ENCODE peak calls at places on chromosomes 1 and 21, in eight cellular contexts. O is SK-N-SH, Y is neural progenitor cell, C is GM23248, D is MM.1S, X is PC-3, E is OCI-LY7, H is GM23338. R is an unnamed sample.

GRCh38 chr1:181398544-181398943 is 84.8 kb upstream of the CACNA1E start:
- DNase-seq in O (no peak), Y (no peak), C (no peak), D (peak; percentile 64), X (no peak), E (no peak), H (no peak), R (no peak)

GRCh38 chr21:36323032-36323431 is 3.0 kb downstream of the MORC3 start:
- DNase-seq in O (no peak), Y (no peak), C (peak; percentile 53), D (no peak), X (peak; percentile 36), E (no peak), H (no peak), R (no peak)

GRCh38 chr1:45337630-45338320 is 2.2 kb upstream of the TOE1 start:
- DNase-seq in O (no peak), Y (no peak), C (no peak), D (no peak), X (peak; percentile 57), E (no peak), H (no peak), R (no peak)

GRCh38 chr1:90295534-90295933 is 300.6 kb downstream of the ZNF326 start:
- DNase-seq in O (no peak), Y (no peak), C (no peak), D (no peak), X (no peak), E (no peak), H (no peak), R (no peak)

GRCh38 chr1:151158311-151158710 is 1.9 kb downstream of the TNFAIP8L2 start:
- DNase-seq in O (no peak), Y (no peak), C (no peak), D (no peak), X (no peak), E (no peak), H (no peak), R (no peak)

GRCh38 chr1:9629445-9630201 is 21.9 kb upstream of the PIK3CD start:
- DNase-seq in O (no peak), Y (no peak), C (no peak), D (no peak), X (no peak), E (peak; percentile 69), H (no peak), R (no peak)

GRCh38 chr1:47578026-47578861 is 140.4 kb downstream of the FOXD2 start:
- DNase-seq in O (peak; percentile 58), Y (no peak), C (no peak), D (no peak), X (peak; percentile 18), E (no peak), H (peak; percentile 17), R (peak; percentile 66)

GRCh38 chr1:199336745-199337640 is 690.5 kb upstream of the NR5A2 start:
- DNase-seq in O (no peak), Y (peak; percentile 16), C (no peak), D (no peak), X (no peak), E (no peak), H (peak; percentile 46), R (no peak)

GRCh38 chr1:89381617-89382016 is 17.8 kb downstream of the GBP6 start:
- DNase-seq in O (no peak), Y (no peak), C (no peak), D (no peak), X (no peak), E (no peak), H (peak; percentile 3), R (no peak)

GRCh38 chr1:34872133-34872503 is 12.6 kb upstream of the SMIM12 start:
- DNase-seq in O (no peak), Y (no peak), C (no peak), D (no peak), X (no peak), E (no peak), H (no peak), R (no peak)

GRCh38 chr1:200670215-200671118 is 760 bp upstream of the DDX59 start:
- DNase-seq in O (peak; percentile 57), Y (peak; percentile 36), C (peak; percentile 74), D (peak; percentile 62), X (no peak), E (peak; percentile 58), H (peak; percentile 49), R (peak; percentile 59)

GRCh38 chr1:200364831-200365230 is 45.0 kb downstream of the ZNF281 start:
- DNase-seq in O (no peak), Y (no peak), C (peak; percentile 81), D (no peak), X (peak; percentile 83), E (no peak), H (peak; percentile 89), R (no peak)

GRCh38 chr1:118788372-118788955 is 199.7 kb downstream of the TBX15 start:
- DNase-seq in O (no peak), Y (no peak), C (peak; percentile 83), D (no peak), X (peak; percentile 73), E (no peak), H (no peak), R (peak; percentile 7)

GRCh38 chr1:247551716-247552115 is 2.8 kb downstream of the GCSAML start:
- DNase-seq in O (no peak), Y (no peak), C (peak; percentile 23), D (no peak), X (peak; percentile 71), E (no peak), H (no peak), R (peak; percentile 45)

GRCh38 chr1:169113613-169114119 is 7.2 kb downstream of the ATP1B1 start:
- DNase-seq in O (no peak), Y (no peak), C (peak; percentile 90), D (no peak), X (peak; percentile 98), E (peak; percentile 70), H (peak; percentile 65), R (no peak)

GRCh38 chr1:54246097-54246721 is 46.2 kb downstream of the MRPL37 start:
- DNase-seq in O (no peak), Y (peak; percentile 51), C (no peak), D (no peak), X (no peak), E (no peak), H (no peak), R (no peak)

GRCh38 chr1:84772428-84772943 is 82.2 kb upstream of the SSX2IP start:
- DNase-seq in O (peak; percentile 78), Y (peak; percentile 91), C (peak; percentile 81), D (peak; percentile 40), X (peak; percentile 92), E (peak; percentile 65), H (peak; percentile 93), R (peak; percentile 88)

GRCh38 chr1:47527653-47528272 is 89.9 kb downstream of the FOXD2 start:
- DNase-seq in O (no peak), Y (peak; percentile 46), C (peak; percentile 12), D (no peak), X (peak; percentile 62), E (no peak), H (peak; percentile 85), R (peak; percentile 45)

GRCh38 chr1:29290414-29290980 is 54.2 kb downstream of the PTPRU start:
- DNase-seq in O (no peak), Y (no peak), C (peak; percentile 22), D (no peak), X (no peak), E (no peak), H (no peak), R (peak; percentile 58)

GRCh38 chr1:190416239-190416638 is 61.4 kb downstream of the BRINP3 start:
- DNase-seq in O (no peak), Y (no peak), C (no peak), D (no peak), X (peak; percentile 19), E (no peak), H (peak; percentile 42), R (no peak)

GRCh38 chr1:40267767-40268187 is 9.7 kb downstream of the ZMPSTE24 start:
- DNase-seq in O (no peak), Y (no peak), C (peak; percentile 94), D (no peak), X (peak; percentile 83), E (no peak), H (no peak), R (no peak)

GRCh38 chr1:203217139-203217621 is 12.3 kb downstream of the CHIT1 start:
- DNase-seq in O (no peak), Y (no peak), C (no peak), D (peak; percentile 31), X (peak; percentile 30), E (no peak), H (peak; percentile 73), R (peak; percentile 53)

DNA sequence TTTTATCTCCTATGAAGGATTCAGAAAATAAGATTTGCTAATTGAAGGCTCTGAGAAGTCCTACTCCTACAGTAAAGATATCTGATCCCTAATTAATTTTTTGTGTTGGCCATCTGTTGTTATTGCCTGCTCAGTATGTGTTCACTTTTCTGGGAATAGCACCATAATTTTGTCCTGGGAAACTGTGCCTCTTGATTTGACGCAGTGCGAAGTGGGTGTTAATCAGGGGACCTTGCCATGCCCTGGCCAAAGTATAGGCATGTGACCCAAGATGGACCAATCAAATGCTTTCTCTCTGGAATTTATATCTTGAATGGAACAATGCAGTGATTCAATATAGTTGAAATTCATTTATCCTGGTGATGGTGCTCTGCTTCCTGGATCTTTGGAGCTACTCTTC is 30.4 kb upstream of the GNG12 start:
- DNase-seq in O (no peak), Y (no peak), C (no peak), D (no peak), X (no peak), E (no peak), H (no peak), R (no peak)
- TF ChIP-seq EZH2phosphoT487 in O (no peak), Y (no peak), C (no peak), D (no peak), X (no peak), E (no peak), H (no peak), R (no peak)

GRCh38 chr1:53076721-53077598 is 14.9 kb downstream of the PODN start:
- DNase-seq in O (peak; percentile 9), Y (peak; percentile 60), C (no peak), D (no peak), X (no peak), E (no peak), H (no peak), R (no peak)
- TF ChIP-seq EZH2phosphoT487 in O (no peak), Y (no peak), C (no peak), D (no peak), X (no peak), E (no peak), H (no peak), R (no peak)

DNA sequence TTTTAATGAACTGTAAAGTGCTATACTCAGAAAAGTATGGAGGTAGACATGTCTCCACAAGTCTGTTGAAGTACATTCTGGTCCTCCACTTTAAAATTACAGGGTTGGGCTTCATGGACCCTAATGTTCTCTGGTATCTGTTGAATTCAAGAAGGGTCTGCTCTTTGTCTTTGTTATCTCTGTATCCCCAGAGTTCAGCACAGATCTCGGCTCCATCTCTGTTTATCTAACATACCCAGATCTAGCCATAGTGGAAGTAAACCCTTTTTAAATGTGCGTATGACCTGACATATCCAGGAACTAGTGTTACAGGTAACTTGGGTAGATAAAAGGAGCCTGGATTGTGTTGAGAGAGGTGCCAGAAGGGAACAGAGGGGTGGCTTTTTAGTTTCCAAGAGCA is 30.6 kb downstream of the ELAVL4 start:
- DNase-seq in O (no peak), Y (no peak), C (no peak), D (no peak), X (no peak), E (no peak), H (no peak), R (no peak)
- TF ChIP-seq EZH2phosphoT487 in O (no peak), Y (no peak), C (no peak), D (no peak), X (no peak), E (no peak), H (no peak), R (no peak)

DNA sequence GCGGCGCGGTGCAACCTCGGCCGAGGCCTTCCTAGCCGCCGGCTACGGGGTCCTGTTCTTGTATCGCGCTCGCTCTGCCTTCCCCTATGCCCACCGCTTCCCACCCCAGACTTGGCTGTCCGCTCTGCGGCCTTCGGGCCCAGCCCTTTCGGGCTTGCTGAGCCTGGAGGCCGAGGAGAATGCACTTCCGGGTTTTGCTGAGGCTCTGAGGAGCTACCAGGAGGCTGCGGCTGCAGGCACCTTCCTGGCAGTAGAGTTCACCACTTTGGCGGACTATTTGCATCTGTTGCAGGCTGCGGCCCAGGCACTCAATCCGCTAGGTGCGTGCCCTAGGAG is 379 bp downstream of the PPCS start:
- DNase-seq in O (peak; percentile 70), Y (no peak), C (peak; percentile 80), D (peak; percentile 81), X (peak; percentile 50), E (peak; percentile 83), H (peak; percentile 72), R (peak; percentile 77)
- TF ChIP-seq EZH2phosphoT487 in O (no peak), Y (no peak), C (no peak), D (no peak), X (no peak), E (no peak), H (no peak), R (no peak)